ENCODE peak calls at places on chromosomes 6 and 20, in four cellular contexts. One of them, this sample, is unnamed.

GRCh38 chr6:88047510-88048150 is at the start of gene SPACA1:
- DNase-seq in astrocyte: no peak
- DNase-seq in PC-3: no peak
- DNase-seq in mammary epithelial cell: no peak
- DNase-seq in this sample: peak; percentile 30

GRCh38 chr6:20117474-20117873 is 94.8 kb downstream of the MBOAT1 start:
- DNase-seq in astrocyte: peak; percentile 56
- DNase-seq in PC-3: peak; percentile 94
- DNase-seq in mammary epithelial cell: peak; percentile 67
- DNase-seq in this sample: peak; percentile 36

GRCh38 chr20:33811763-33812672 is 870 bp downstream of the CHMP4B start:
- DNase-seq in astrocyte: peak; percentile 75
- DNase-seq in PC-3: peak; percentile 66
- DNase-seq in mammary epithelial cell: peak; percentile 92
- DNase-seq in this sample: no peak

GRCh38 chr6:75743971-75744370 is 5.1 kb upstream of the MYO6 start:
- DNase-seq in astrocyte: no peak
- DNase-seq in PC-3: no peak
- DNase-seq in mammary epithelial cell: no peak
- DNase-seq in this sample: no peak

GRCh38 chr6:44139351-44139743 is 12.0 kb downstream of the TMEM63B start:
- DNase-seq in astrocyte: no peak
- DNase-seq in PC-3: no peak
- DNase-seq in mammary epithelial cell: no peak
- DNase-seq in this sample: no peak

GRCh38 chr6:150005761-150006651 is 19.3 kb downstream of the RAET1L start:
- DNase-seq in astrocyte: no peak
- DNase-seq in PC-3: no peak
- DNase-seq in mammary epithelial cell: no peak
- DNase-seq in this sample: no peak

GRCh38 chr20:2751347-2751867 is 49.0 kb downstream of the CPXM1 start:
- DNase-seq in astrocyte: no peak
- DNase-seq in PC-3: peak; percentile 36
- DNase-seq in mammary epithelial cell: no peak
- DNase-seq in this sample: no peak

GRCh38 chr6:8783191-8783590 is 347.8 kb upstream of the SLC35B3 start:
- DNase-seq in astrocyte: no peak
- DNase-seq in PC-3: no peak
- DNase-seq in mammary epithelial cell: no peak
- DNase-seq in this sample: no peak

GRCh38 chr6:168100011-168100802 is 21.2 kb upstream of the FRMD1 start:
- DNase-seq in astrocyte: no peak
- DNase-seq in PC-3: no peak
- DNase-seq in mammary epithelial cell: no peak
- DNase-seq in this sample: no peak

GRCh38 chr6:83824388-83824801 is 28.8 kb upstream of the RIPPLY2 start:
- DNase-seq in astrocyte: peak; percentile 14
- DNase-seq in PC-3: peak; percentile 56
- DNase-seq in mammary epithelial cell: peak; percentile 84
- DNase-seq in this sample: no peak

GRCh38 chr20:32017711-32018251 is 7.5 kb downstream of the CCM2L start:
- DNase-seq in astrocyte: no peak
- DNase-seq in PC-3: peak; percentile 68
- DNase-seq in mammary epithelial cell: peak; percentile 28
- DNase-seq in this sample: peak; percentile 98

GRCh38 chr6:144062757-144063156 is 32.6 kb downstream of the SF3B5 start:
- DNase-seq in astrocyte: no peak
- DNase-seq in PC-3: no peak
- DNase-seq in mammary epithelial cell: no peak
- DNase-seq in this sample: no peak

GRCh38 chr6:64012351-64013060 is 376.9 kb downstream of the PHF3 start:
- DNase-seq in astrocyte: peak; percentile 1
- DNase-seq in PC-3: peak; percentile 73
- DNase-seq in mammary epithelial cell: peak; percentile 6
- DNase-seq in this sample: peak; percentile 49

GRCh38 chr6:53943410-53943809 is 148.6 kb downstream of the LRRC1 start:
- DNase-seq in astrocyte: no peak
- DNase-seq in PC-3: no peak
- DNase-seq in mammary epithelial cell: no peak
- DNase-seq in this sample: no peak

GRCh38 chr6:164455835-164456234 is 853.6 kb downstream of the C6orf118 start:
- DNase-seq in astrocyte: no peak
- DNase-seq in PC-3: no peak
- DNase-seq in mammary epithelial cell: no peak
- DNase-seq in this sample: peak; percentile 32

GRCh38 chr20:39263076-39263475 is 300.9 kb downstream of the DHX35 start:
- DNase-seq in astrocyte: no peak
- DNase-seq in PC-3: peak; percentile 33
- DNase-seq in mammary epithelial cell: no peak
- DNase-seq in this sample: no peak

GRCh38 chr6:145733770-145734169 is 1.6 kb downstream of the EPM2A start:
- DNase-seq in astrocyte: no peak
- DNase-seq in PC-3: no peak
- DNase-seq in mammary epithelial cell: no peak
- DNase-seq in this sample: no peak

GRCh38 chr6:56047931-56048520 is 172.6 kb upstream of the BMP5 start:
- DNase-seq in astrocyte: no peak
- DNase-seq in PC-3: no peak
- DNase-seq in mammary epithelial cell: no peak
- DNase-seq in this sample: no peak

GRCh38 chr6:3956054-3956453 is 106.9 kb downstream of the FAM50B start:
- DNase-seq in astrocyte: no peak
- DNase-seq in PC-3: peak; percentile 60
- DNase-seq in mammary epithelial cell: peak; percentile 93
- DNase-seq in this sample: no peak

GRCh38 chr6:72262254-72262653 is 359.6 kb upstream of the KCNQ5 start:
- DNase-seq in astrocyte: no peak
- DNase-seq in PC-3: no peak
- DNase-seq in mammary epithelial cell: no peak
- DNase-seq in this sample: no peak

GRCh38 chr6:130760006-130760405 is 67.2 kb upstream of the SMLR1 start:
- DNase-seq in astrocyte: peak; percentile 22
- DNase-seq in PC-3: peak; percentile 66
- DNase-seq in mammary epithelial cell: peak; percentile 47
- DNase-seq in this sample: peak; percentile 62

GRCh38 chr20:24634855-24635254 is 165.4 kb downstream of the SYNDIG1 start:
- DNase-seq in astrocyte: peak; percentile 88
- DNase-seq in PC-3: peak; percentile 73
- DNase-seq in mammary epithelial cell: peak; percentile 81
- DNase-seq in this sample: peak; percentile 65

GRCh38 chr20:17026346-17026745 is 200.5 kb upstream of the PCSK2 start:
- DNase-seq in astrocyte: peak; percentile 41
- DNase-seq in PC-3: no peak
- DNase-seq in mammary epithelial cell: no peak
- DNase-seq in this sample: no peak

GRCh38 chr6:44869321-44869897 is 458.7 kb upstream of the RUNX2 start:
- DNase-seq in astrocyte: no peak
- DNase-seq in PC-3: no peak
- DNase-seq in mammary epithelial cell: peak; percentile 2
- DNase-seq in this sample: no peak

GRCh38 chr20:32040142-32040953 is 11.7 kb upstream of the HCK start:
- DNase-seq in astrocyte: no peak
- DNase-seq in PC-3: no peak
- DNase-seq in mammary epithelial cell: peak; percentile 27
- DNase-seq in this sample: no peak

GRCh38 chr6:132365319-132365907 is 35.9 kb downstream of the MOXD1 start:
- DNase-seq in astrocyte: peak; percentile 88
- DNase-seq in PC-3: no peak
- DNase-seq in mammary epithelial cell: no peak
- DNase-seq in this sample: peak; percentile 26

GRCh38 chr20:52143277-52143676 is 48.3 kb downstream of the ZFP64 start:
- DNase-seq in astrocyte: no peak
- DNase-seq in PC-3: no peak
- DNase-seq in mammary epithelial cell: no peak
- DNase-seq in this sample: no peak

GRCh38 chr6:131916847-131917246 is 34.3 kb downstream of the CCN2 start:
- DNase-seq in astrocyte: peak; percentile 70
- DNase-seq in PC-3: no peak
- DNase-seq in mammary epithelial cell: no peak
- DNase-seq in this sample: no peak

GRCh38 chr6:52426667-52427066 is 6.5 kb downstream of the EFHC1 start:
- DNase-seq in astrocyte: peak; percentile 31
- DNase-seq in PC-3: peak; percentile 18
- DNase-seq in mammary epithelial cell: no peak
- DNase-seq in this sample: no peak

GRCh38 chr6:100487638-100488037 is 22.9 kb upstream of the SIM1 start:
- DNase-seq in astrocyte: no peak
- DNase-seq in PC-3: no peak
- DNase-seq in mammary epithelial cell: no peak
- DNase-seq in this sample: no peak

GRCh38 chr20:57536759-57537724 is 12.1 kb upstream of the CTCFL start:
- DNase-seq in astrocyte: no peak
- DNase-seq in PC-3: no peak
- DNase-seq in mammary epithelial cell: no peak
- DNase-seq in this sample: no peak

GRCh38 chr6:45116714-45117410 is 211.3 kb upstream of the RUNX2 start:
- DNase-seq in astrocyte: peak; percentile 87
- DNase-seq in PC-3: peak; percentile 53
- DNase-seq in mammary epithelial cell: peak; percentile 41
- DNase-seq in this sample: no peak

GRCh38 chr6:91135406-91135805 is 548.5 kb upstream of the MAP3K7 start:
- DNase-seq in astrocyte: no peak
- DNase-seq in PC-3: no peak
- DNase-seq in mammary epithelial cell: no peak
- DNase-seq in this sample: no peak

GRCh38 chr20:642398-643174 is 10.4 kb downstream of the SRXN1 start:
- DNase-seq in astrocyte: no peak
- DNase-seq in PC-3: no peak
- DNase-seq in mammary epithelial cell: no peak
- DNase-seq in this sample: peak; percentile 82

GRCh38 chr6:9766240-9766915 is 648.5 kb downstream of the TFAP2A start:
- DNase-seq in astrocyte: peak; percentile 54
- DNase-seq in PC-3: peak; percentile 46
- DNase-seq in mammary epithelial cell: peak; percentile 56
- DNase-seq in this sample: no peak

GRCh38 chr20:35731862-35732643 is 10.0 kb downstream of the RBM39 start:
- DNase-seq in astrocyte: no peak
- DNase-seq in PC-3: no peak
- DNase-seq in mammary epithelial cell: no peak
- DNase-seq in this sample: no peak

GRCh38 chr6:43076928-43077809 is 1.1 kb downstream of the PTK7 start:
- DNase-seq in astrocyte: peak; percentile 45
- DNase-seq in PC-3: peak; percentile 53
- DNase-seq in mammary epithelial cell: peak; percentile 67
- DNase-seq in this sample: peak; percentile 81

GRCh38 chr6:36120539-36120938 is 9.8 kb upstream of the MAPK13 start:
- DNase-seq in astrocyte: no peak
- DNase-seq in PC-3: no peak
- DNase-seq in mammary epithelial cell: no peak
- DNase-seq in this sample: no peak

GRCh38 chr20:62623488-62624324 is 18.6 kb upstream of the SLCO4A1 start:
- DNase-seq in astrocyte: peak; percentile 65
- DNase-seq in PC-3: peak; percentile 98
- DNase-seq in mammary epithelial cell: peak; percentile 91
- DNase-seq in this sample: peak; percentile 93

GRCh38 chr20:62622877-62623487 is 19.3 kb upstream of the SLCO4A1 start:
- DNase-seq in astrocyte: no peak
- DNase-seq in PC-3: no peak
- DNase-seq in mammary epithelial cell: no peak
- DNase-seq in this sample: no peak

GRCh38 chr20:62625516-62625915 is 16.8 kb upstream of the SLCO4A1 start:
- DNase-seq in astrocyte: no peak
- DNase-seq in PC-3: no peak
- DNase-seq in mammary epithelial cell: no peak
- DNase-seq in this sample: no peak

GRCh38 chr20:62624719-62625455 is 17.4 kb upstream of the SLCO4A1 start:
- DNase-seq in astrocyte: no peak
- DNase-seq in PC-3: no peak
- DNase-seq in mammary epithelial cell: no peak
- DNase-seq in this sample: no peak

GRCh38 chr20:62624325-62624690 is 18.0 kb upstream of the SLCO4A1 start:
- DNase-seq in astrocyte: no peak
- DNase-seq in PC-3: peak; percentile 40
- DNase-seq in mammary epithelial cell: no peak
- DNase-seq in this sample: no peak
- TF ChIP-seq CTCF in astrocyte: no peak
- TF ChIP-seq CTCF in PC-3: peak; percentile 60
- TF ChIP-seq CTCF in mammary epithelial cell: no peak
- TF ChIP-seq CTCF in this sample: peak; percentile 32

DNA sequence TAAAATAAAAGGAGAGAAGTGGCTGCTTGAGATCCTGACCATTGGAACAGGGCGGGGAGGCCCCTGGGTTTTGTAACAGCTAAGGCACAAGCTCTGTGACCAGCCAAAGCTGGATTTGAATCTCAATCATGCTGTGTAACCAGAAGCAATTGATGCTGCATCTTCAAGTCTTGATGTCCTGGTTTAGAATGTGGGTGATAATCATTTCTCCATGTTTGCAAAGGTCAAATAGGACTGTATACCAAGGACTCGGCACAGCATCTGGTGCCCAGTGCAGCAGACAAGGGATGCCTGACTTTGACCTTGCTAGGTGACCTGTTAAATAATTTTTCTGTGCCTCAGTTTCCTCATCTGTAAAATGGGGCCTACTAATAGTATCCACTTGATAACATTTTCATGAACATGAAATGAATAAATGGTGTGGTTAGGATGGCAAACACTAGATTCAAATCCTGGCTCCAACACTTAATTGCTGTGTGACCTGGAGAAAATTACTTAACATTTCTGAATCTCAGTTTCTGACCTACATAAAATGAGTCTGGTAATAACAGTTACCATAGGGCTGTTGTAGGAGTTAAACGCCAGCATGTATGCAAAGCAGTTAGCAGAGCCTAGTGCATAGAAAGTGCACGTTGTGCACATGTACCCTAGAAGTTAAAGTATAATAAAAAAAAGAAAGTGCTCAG is 46.3 kb upstream of the BCAS1 start:
- DNase-seq in astrocyte: no peak
- DNase-seq in PC-3: no peak
- DNase-seq in mammary epithelial cell: no peak
- DNase-seq in this sample: no peak
- H3K9ac ChIP-seq in astrocyte: no peak overlapping the region
- H3K9ac ChIP-seq in PC-3: no peak overlapping the region
- H3K9ac ChIP-seq in mammary epithelial cell: no peak overlapping the region
- H3K9ac ChIP-seq in this sample: no peak overlapping the region

DNA sequence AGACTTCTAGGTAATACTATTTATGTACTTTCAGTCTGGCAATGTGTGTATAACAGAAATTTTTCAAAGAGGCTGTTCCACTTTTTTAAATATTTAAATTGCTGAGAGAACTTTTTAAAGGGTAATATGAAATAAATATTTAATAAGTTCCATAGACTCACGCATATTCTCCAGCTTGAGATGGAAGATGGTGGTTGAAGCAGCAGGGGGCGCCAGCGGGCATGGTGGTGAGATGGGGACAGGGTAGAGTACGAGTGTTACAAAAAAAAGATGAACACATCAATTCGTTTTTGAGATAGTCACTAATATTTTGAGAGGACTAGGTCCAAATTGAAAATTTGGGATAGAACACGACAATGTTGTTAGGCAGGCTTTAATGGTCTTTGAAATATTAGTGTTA is 68.4 kb downstream of the RSPO3 start:
- DNase-seq in astrocyte: no peak
- DNase-seq in PC-3: peak; percentile 54
- DNase-seq in mammary epithelial cell: peak; percentile 24
- DNase-seq in this sample: peak; percentile 60
- TF ChIP-seq CTCF in astrocyte: peak; percentile 23
- TF ChIP-seq CTCF in PC-3: peak; percentile 62
- TF ChIP-seq CTCF in mammary epithelial cell: peak; percentile 69
- TF ChIP-seq CTCF in this sample: peak; percentile 87

GRCh38 chr20:45017281-45017680 is 51.0 kb downstream of the STK4 start:
- DNase-seq in astrocyte: no peak
- DNase-seq in PC-3: no peak
- DNase-seq in mammary epithelial cell: no peak
- DNase-seq in this sample: peak; percentile 46
- H3K9ac ChIP-seq in astrocyte: no peak overlapping the region
- H3K9ac ChIP-seq in PC-3: no peak overlapping the region
- H3K9ac ChIP-seq in mammary epithelial cell: no peak overlapping the region
- H3K9ac ChIP-seq in this sample: no peak overlapping the region